ENCODE peak calls at places on chromosomes 13 and 19, in eight cellular contexts. Q, O, A, W, P, B, C and L are unnamed samples.

GRCh38 chr13:42574435-42575311 is 721 bp downstream of the TNFSF11 start:
- DNase-seq in A (no peak), C (no peak), P (peak), Q (no peak), W (no peak), O (no peak), B (no peak), L (no peak)

GRCh38 chr13:99677388-99677951 is 176.2 kb downstream of the TM9SF2 start:
- DNase-seq in A (no peak), P (no peak), W (no peak), B (no peak), Q (no peak), O (no peak), C (no peak), L (no peak)

GRCh38 chr13:77048592-77048991 is 21.6 kb upstream of the FBXL3 start:
- DNase-seq in Q (no peak), P (no peak), O (no peak), B (peak), A (no peak), W (no peak), C (no peak), L (no peak)

GRCh38 chr13:21061077-21061945 is at the start of gene LATS2:
- DNase-seq in A (peak), B (peak), W (peak), C (peak), O (peak), P (peak), Q (peak), L (peak)

GRCh38 chr19:8526345-8527062 is 12.5 kb upstream of the ZNF414 start:
- DNase-seq in B (no peak), Q (peak), O (peak), A (peak), W (peak), P (no peak), C (peak), L (peak)

GRCh38 chr13:36766295-36766694 is 52.7 kb upstream of the RFXAP start:
- DNase-seq in O (no peak), B (no peak), P (no peak), C (no peak), W (no peak), Q (peak), A (peak), L (no peak)

GRCh38 chr19:46776927-46777911 is 11.2 kb downstream of the SLC1A5 start:
- DNase-seq in Q (no peak), W (no peak), O (no peak), B (no peak), C (no peak), P (no peak), A (no peak), L (peak)

GRCh38 chr13:57045816-57046691 is 94.7 kb upstream of the PRR20A start:
- DNase-seq in C (no peak), W (no peak), Q (no peak), O (peak), B (no peak), P (no peak), A (no peak), L (no peak)

GRCh38 chr19:3644351-3645066 is 17.9 kb upstream of the CACTIN start:
- DNase-seq in O (no peak), W (no peak), Q (peak), B (no peak), P (no peak), A (no peak), C (no peak), L (no peak)

GRCh38 chr19:44521370-44521769 is 8.1 kb downstream of the CEACAM20 start:
- DNase-seq in P (no peak), C (no peak), O (no peak), B (no peak), A (no peak), Q (no peak), W (no peak), L (no peak)

GRCh38 chr19:44517146-44517545 is 12.3 kb downstream of the CEACAM20 start:
- DNase-seq in Q (no peak), O (no peak), B (no peak), C (no peak), P (no peak), W (no peak), A (no peak), L (no peak)

GRCh38 chr19:44515031-44515430 is 14.4 kb downstream of the CEACAM20 start:
- DNase-seq in C (no peak), O (no peak), B (no peak), P (no peak), W (no peak), Q (no peak), A (no peak), L (no peak)

GRCh38 chr19:44512326-44513298 is 12.3 kb upstream of the ZNF180 start:
- DNase-seq in P (no peak), W (no peak), Q (peak), O (peak), B (peak), C (no peak), A (peak), L (peak)

GRCh38 chr19:44515907-44516306 is 13.6 kb downstream of the CEACAM20 start:
- DNase-seq in P (no peak), A (no peak), B (no peak), C (no peak), O (no peak), W (no peak), Q (no peak), L (no peak)
- TF ChIP-seq CTCF in P (no peak), A (no peak), B (no peak), C (no peak), O (no peak), W (no peak), Q (no peak), L (no peak)

GRCh38 chr19:49553451-49554271 is 25.9 kb downstream of the RCN3 start:
- DNase-seq in B (no peak), Q (peak), A (peak), W (peak), C (no peak), P (no peak), O (no peak), L (peak)
- TF ChIP-seq CTCF in B (no peak), Q (no peak), A (no peak), W (peak), C (no peak), P (no peak), O (no peak), L (no peak)

DNA sequence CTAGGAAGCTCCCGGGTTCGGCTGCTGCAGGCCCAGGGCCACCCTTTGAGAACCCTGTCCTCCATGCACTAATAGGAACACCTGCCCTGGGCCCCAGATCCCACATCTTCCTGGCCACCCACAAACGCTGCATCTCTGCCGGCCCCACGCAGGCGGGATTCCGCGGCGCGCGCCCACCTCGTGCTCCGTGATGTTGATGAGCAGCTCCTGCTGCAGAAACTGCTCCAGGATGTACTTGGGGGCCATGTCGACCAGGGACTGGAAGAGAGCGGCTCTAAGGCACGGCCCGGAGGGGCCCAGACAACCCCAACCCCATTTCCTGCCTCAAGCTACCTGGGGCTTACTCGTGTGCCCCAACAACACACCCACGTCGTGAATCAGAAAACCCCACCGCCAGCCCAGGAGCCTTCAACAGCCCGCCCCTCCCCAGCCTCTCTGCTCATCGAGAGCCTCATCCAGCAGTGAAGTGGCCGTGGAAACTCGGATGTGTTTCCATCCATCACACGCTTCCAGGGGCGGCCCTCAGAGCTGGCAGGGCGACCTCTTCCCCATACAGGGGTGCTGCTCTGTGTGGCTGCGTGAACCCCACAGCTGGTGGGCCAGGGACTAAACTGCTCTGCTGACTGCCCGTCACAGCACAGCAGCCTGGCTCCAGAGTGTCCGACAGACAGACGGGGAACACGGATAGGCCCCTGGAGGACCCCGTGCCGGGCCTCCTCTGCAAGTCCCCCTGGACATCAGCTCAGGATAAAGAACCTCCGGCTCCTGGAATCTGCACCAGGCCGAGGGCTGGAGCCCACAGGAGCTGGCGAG is 4.2 kb downstream of the POLR2E start:
- DNase-seq in W (no peak), B (no peak), A (no peak), P (no peak), O (no peak), C (no peak), Q (no peak), L (no peak)
- TF ChIP-seq CTCF in W (no peak), B (no peak), A (no peak), P (no peak), O (no peak), C (no peak), Q (no peak), L (no peak)

DNA sequence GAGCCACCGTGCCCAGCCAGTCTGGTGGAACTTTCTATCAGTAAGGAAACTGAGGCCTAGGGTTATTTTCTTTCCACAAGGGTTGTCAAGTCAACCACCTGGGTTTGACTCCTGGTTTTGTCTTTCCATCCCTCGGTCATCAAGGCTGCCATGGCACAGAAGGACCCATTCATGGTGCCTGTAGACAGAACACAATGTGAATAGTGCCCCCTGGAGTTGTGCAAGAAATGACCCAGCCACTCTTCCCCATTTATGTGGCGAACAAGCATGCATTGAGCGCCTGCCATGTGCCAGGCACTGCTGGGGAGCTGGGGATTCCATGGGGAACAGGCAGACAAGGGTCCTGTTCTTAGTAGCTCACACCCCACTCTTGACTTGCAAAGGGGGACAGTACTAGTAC is 4.1 kb downstream of the SMARCA4 start:
- DNase-seq in W (no peak), A (no peak), P (no peak), Q (no peak), O (no peak), C (no peak), B (no peak), L (no peak)
- TF ChIP-seq CTCF in W (no peak), A (no peak), P (no peak), Q (no peak), O (no peak), C (no peak), B (no peak), L (no peak)